ENCODE peak calls at places on chromosomes 7 and 10, in ten cellular contexts. S is GM04503; A is A172; D is neuronal stem cell; H is activated T-helper 1 cell treated with anti-CD3 and anti-CD28 coated beads, Interleukin-12 subunit alpha, Interleukin-12 subunit beta, Interleukin-2, Interleukin-4 antibody, amounts not matched to agents 30 ng/mL and 10 ng/mL and 1 ng/mL, durations not matched to agents 14 hours and 24 hours and 36 hours; F is stimulated activated CD8-positive, alpha-beta memory T cell treated with anti-CD3 and anti-CD28 coated beads, Interleukin-12 subunit alpha, Interleukin-12 subunit beta, amount 100 ng/mL, for 1 hour; K is SW480; P is NCI-H345; M is M059J; Z is HFF-Myc. I is an unnamed sample.

GRCh38 chr7:17532861-17533404 is 234.5 kb downstream of the AHR start:
- DNase-seq in S (peak; percentile 89), A (peak; percentile 97), D (no peak), H (no peak), F (no peak), K (peak; percentile 17), P (no peak), M (peak; percentile 98), Z (no peak), I (no peak)

GRCh38 chr10:89283988-89284475 is 17.8 kb upstream of the IFIT2 start:
- DNase-seq in S (peak; percentile 86), A (peak; percentile 79), D (no peak), H (no peak), F (no peak), K (peak; percentile 44), P (no peak), M (peak; percentile 84), Z (peak; percentile 78), I (no peak)

GRCh38 chr7:69389220-69389619 is 209.1 kb upstream of the AUTS2 start:
- DNase-seq in S (no peak), A (no peak), D (no peak), H (no peak), F (no peak), K (no peak), P (no peak), M (no peak), Z (no peak), I (no peak)

GRCh38 chr7:2713370-2713769 is 25.4 kb downstream of the AMZ1 start:
- DNase-seq in S (no peak), A (no peak), D (no peak), H (no peak), F (no peak), K (no peak), P (no peak), M (no peak), Z (no peak), I (no peak)

GRCh38 chr10:88851706-88852105 is at the start of gene ANKRD22:
- DNase-seq in S (no peak), A (peak; percentile 26), D (no peak), H (no peak), F (no peak), K (peak; percentile 44), P (peak; percentile 24), M (peak; percentile 71), Z (no peak), I (peak; percentile 23)

GRCh38 chr10:112435013-112435619 is 11.6 kb downstream of the ZDHHC6 start:
- DNase-seq in S (no peak), A (peak; percentile 41), D (no peak), H (no peak), F (no peak), K (peak; percentile 52), P (no peak), M (peak; percentile 52), Z (peak; percentile 9), I (no peak)

GRCh38 chr10:15775513-15775912 is 55.8 kb upstream of the ITGA8 start:
- DNase-seq in S (peak; percentile 45), A (peak; percentile 38), D (no peak), H (no peak), F (no peak), K (no peak), P (no peak), M (peak; percentile 66), Z (no peak), I (no peak)

GRCh38 chr10:31759124-31759798 is 169.4 kb downstream of the ARHGAP12 start:
- DNase-seq in S (no peak), A (peak; percentile 57), D (peak; percentile 54), H (peak; percentile 21), F (peak; percentile 32), K (peak; percentile 81), P (peak; percentile 49), M (no peak), Z (no peak), I (peak; percentile 48)

GRCh38 chr7:1539346-1540321 is 9.1 kb downstream of the MAFK start:
- DNase-seq in S (no peak), A (peak; percentile 94), D (no peak), H (no peak), F (no peak), K (peak; percentile 42), P (no peak), M (no peak), Z (no peak), I (no peak)

GRCh38 chr7:332020-332517 is 42.1 kb downstream of the FOXL3 start:
- DNase-seq in S (no peak), A (no peak), D (no peak), H (no peak), F (no peak), K (no peak), P (no peak), M (no peak), Z (no peak), I (no peak)

GRCh38 chr7:141702047-141702567 is at the start of gene DENND11:
- DNase-seq in S (no peak), A (no peak), D (peak; percentile 30), H (peak; percentile 44), F (no peak), K (peak; percentile 44), P (peak; percentile 69), M (peak; percentile 34), Z (no peak), I (no peak)

GRCh38 chr10:32413513-32413912 is 32.4 kb upstream of the CCDC7 start:
- DNase-seq in S (peak; percentile 73), A (peak; percentile 85), D (no peak), H (no peak), F (no peak), K (no peak), P (no peak), M (peak; percentile 86), Z (peak; percentile 22), I (no peak)

GRCh38 chr10:42754155-42755027 is 28.2 kb upstream of the BMS1 start:
- DNase-seq in S (no peak), A (no peak), D (peak; percentile 30), H (no peak), F (no peak), K (peak; percentile 13), P (peak; percentile 16), M (no peak), Z (no peak), I (no peak)

GRCh38 chr7:107119376-107120100 is 49.3 kb upstream of the HBP1 start:
- DNase-seq in S (no peak), A (no peak), D (no peak), H (no peak), F (no peak), K (no peak), P (no peak), M (peak; percentile 31), Z (no peak), I (no peak)

GRCh38 chr10:62433181-62433692 is 59.1 kb downstream of the ZNF365 start:
- DNase-seq in S (peak; percentile 88), A (peak; percentile 97), D (no peak), H (no peak), F (no peak), K (peak; percentile 17), P (no peak), M (peak; percentile 97), Z (peak; percentile 93), I (no peak)

GRCh38 chr7:106521115-106521514 is 139.8 kb downstream of the CCDC71L start:
- DNase-seq in S (no peak), A (no peak), D (no peak), H (no peak), F (no peak), K (no peak), P (no peak), M (no peak), Z (no peak), I (peak; percentile 5)

GRCh38 chr7:20218261-20218660 is 1.1 kb upstream of the MACC1 start:
- DNase-seq in S (no peak), A (peak; percentile 15), D (no peak), H (no peak), F (no peak), K (peak; percentile 84), P (no peak), M (peak; percentile 66), Z (no peak), I (no peak)

GRCh38 chr10:132076578-132077081 is 10.9 kb downstream of the JAKMIP3 start:
- DNase-seq in S (no peak), A (no peak), D (no peak), H (no peak), F (no peak), K (no peak), P (no peak), M (no peak), Z (no peak), I (no peak)

GRCh38 chr10:114301951-114302710 is 63.1 kb downstream of the VWA2 start:
- DNase-seq in S (no peak), A (no peak), D (no peak), H (no peak), F (no peak), K (no peak), P (no peak), M (peak; percentile 24), Z (no peak), I (no peak)

GRCh38 chr7:151249034-151249731 is 689 bp upstream of the SMARCD3 start:
- DNase-seq in S (no peak), A (peak; percentile 25), D (peak; percentile 37), H (no peak), F (no peak), K (peak; percentile 48), P (no peak), M (peak; percentile 57), Z (no peak), I (no peak)

GRCh38 chr7:150409300-150410030 is 30.3 kb downstream of the ZNF775 start:
- DNase-seq in S (no peak), A (no peak), D (no peak), H (no peak), F (no peak), K (no peak), P (no peak), M (no peak), Z (no peak), I (no peak)

GRCh38 chr7:47937711-47938573 is 10.3 kb downstream of the PKD1L1 start:
- DNase-seq in S (no peak), A (no peak), D (no peak), H (no peak), F (no peak), K (no peak), P (no peak), M (no peak), Z (no peak), I (no peak)

GRCh38 chr10:98087309-98087708 is 47.1 kb upstream of the R3HCC1L start:
- DNase-seq in S (no peak), A (no peak), D (no peak), H (no peak), F (no peak), K (no peak), P (peak; percentile 57), M (peak; percentile 3), Z (no peak), I (no peak)

GRCh38 chr7:107528461-107528860 is 35.3 kb downstream of the COG5 start:
- DNase-seq in S (peak; percentile 27), A (peak; percentile 8), D (no peak), H (no peak), F (no peak), K (peak; percentile 46), P (no peak), M (peak; percentile 86), Z (no peak), I (no peak)

GRCh38 chr10:112716924-112717348 is 233.1 kb upstream of the TCF7L2 start:
- DNase-seq in S (peak; percentile 11), A (peak; percentile 77), D (no peak), H (no peak), F (no peak), K (no peak), P (no peak), M (peak; percentile 83), Z (no peak), I (no peak)